ENCODE peak calls at places on chromosome 12, in ten cellular contexts. One of them, this sample, is unnamed.
A peak's percentile ranks its signal among the peaks of the same experiment; 100 is the strongest.

GRCh38 chr12:108832730-108833354 is 24.5 kb downstream of the SSH1 start:
- DNase-seq in B cell: no peak
- DNase-seq in caudate nucleus: no peak
- DNase-seq in epithelial cell of esophagus: peak; percentile 88
- DNase-seq in Kasumi-1: no peak
- DNase-seq in SK-N-DZ: no peak
- DNase-seq in lower leg skin: no peak
- DNase-seq in MCF 10A: peak; percentile 45
- DNase-seq in ACHN: peak; percentile 74
- DNase-seq in cardiac fibroblast: peak; percentile 95
- DNase-seq in this sample: no peak

GRCh38 chr12:39772708-39773665 is 153.4 kb upstream of the ABCD2 start:
- DNase-seq in caudate nucleus: peak; percentile 53
- DNase-seq in MCF 10A: peak; percentile 31
- DNase-seq in SK-N-DZ: no peak
- DNase-seq in ACHN: no peak
- DNase-seq in lower leg skin: no peak
- DNase-seq in epithelial cell of esophagus: no peak
- DNase-seq in Kasumi-1: no peak
- DNase-seq in B cell: no peak
- DNase-seq in cardiac fibroblast: peak; percentile 43
- DNase-seq in this sample: no peak

GRCh38 chr12:124352839-124353238 is 57.9 kb downstream of the RFLNA start:
- DNase-seq in epithelial cell of esophagus: no peak
- DNase-seq in lower leg skin: no peak
- DNase-seq in SK-N-DZ: no peak
- DNase-seq in B cell: no peak
- DNase-seq in caudate nucleus: no peak
- DNase-seq in ACHN: peak; percentile 43
- DNase-seq in MCF 10A: no peak
- DNase-seq in Kasumi-1: no peak
- DNase-seq in cardiac fibroblast: peak; percentile 34
- DNase-seq in this sample: no peak

GRCh38 chr12:98490491-98491453 is 24.6 kb upstream of the TMPO start:
- DNase-seq in caudate nucleus: peak; percentile 90
- DNase-seq in lower leg skin: peak; percentile 97
- DNase-seq in Kasumi-1: peak; percentile 76
- DNase-seq in B cell: peak; percentile 86
- DNase-seq in cardiac fibroblast: peak; percentile 92
- DNase-seq in epithelial cell of esophagus: peak; percentile 85
- DNase-seq in ACHN: peak; percentile 97
- DNase-seq in MCF 10A: peak; percentile 86
- DNase-seq in SK-N-DZ: peak; percentile 91
- DNase-seq in this sample: peak; percentile 91

GRCh38 chr12:114254172-114254571 is 151.8 kb downstream of the TBX5 start:
- DNase-seq in epithelial cell of esophagus: no peak
- DNase-seq in Kasumi-1: no peak
- DNase-seq in ACHN: no peak
- DNase-seq in B cell: no peak
- DNase-seq in lower leg skin: no peak
- DNase-seq in MCF 10A: no peak
- DNase-seq in caudate nucleus: no peak
- DNase-seq in SK-N-DZ: no peak
- DNase-seq in cardiac fibroblast: no peak
- DNase-seq in this sample: no peak

GRCh38 chr12:54251667-54252284 is 28.1 kb downstream of the CBX5 start:
- DNase-seq in MCF 10A: peak; percentile 58
- DNase-seq in ACHN: peak; percentile 75
- DNase-seq in epithelial cell of esophagus: peak; percentile 57
- DNase-seq in SK-N-DZ: peak; percentile 49
- DNase-seq in B cell: peak; percentile 56
- DNase-seq in caudate nucleus: no peak
- DNase-seq in cardiac fibroblast: peak; percentile 74
- DNase-seq in lower leg skin: no peak
- DNase-seq in Kasumi-1: peak; percentile 79
- DNase-seq in this sample: no peak

GRCh38 chr12:22190969-22191368 is 143.5 kb downstream of the ST8SIA1 start:
- DNase-seq in lower leg skin: no peak
- DNase-seq in ACHN: no peak
- DNase-seq in caudate nucleus: no peak
- DNase-seq in SK-N-DZ: no peak
- DNase-seq in B cell: no peak
- DNase-seq in epithelial cell of esophagus: no peak
- DNase-seq in Kasumi-1: no peak
- DNase-seq in cardiac fibroblast: no peak
- DNase-seq in MCF 10A: no peak
- DNase-seq in this sample: no peak

GRCh38 chr12:111673503-111673902 is 12.3 kb downstream of the BRAP start:
- DNase-seq in SK-N-DZ: no peak
- DNase-seq in ACHN: peak; percentile 64
- DNase-seq in B cell: no peak
- DNase-seq in MCF 10A: peak; percentile 46
- DNase-seq in lower leg skin: no peak
- DNase-seq in epithelial cell of esophagus: peak; percentile 35
- DNase-seq in caudate nucleus: no peak
- DNase-seq in cardiac fibroblast: peak; percentile 65
- DNase-seq in Kasumi-1: peak; percentile 4
- DNase-seq in this sample: no peak

GRCh38 chr12:15688838-15689237 is 100.3 kb downstream of the EPS8 start:
- DNase-seq in epithelial cell of esophagus: no peak
- DNase-seq in ACHN: peak; percentile 39
- DNase-seq in cardiac fibroblast: no peak
- DNase-seq in MCF 10A: no peak
- DNase-seq in lower leg skin: no peak
- DNase-seq in B cell: no peak
- DNase-seq in SK-N-DZ: no peak
- DNase-seq in Kasumi-1: no peak
- DNase-seq in caudate nucleus: no peak
- DNase-seq in this sample: no peak